ENCODE peak calls at places on chromosomes 2 and 18, in four cellular contexts. Q, R, X and M are unnamed samples.

GRCh38 chr2:1729264-1729663 is 15.1 kb downstream of the PXDN start:
- DNase-seq in X (no peak), R (no peak), Q (no peak), M (no peak)

GRCh38 chr18:55699233-55699765 is 111.3 kb upstream of the TCF4 start:
- DNase-seq in Q (no peak), R (no peak), X (no peak), M (no peak)

GRCh38 chr2:39431592-39432316 is 5.3 kb downstream of the MAP4K3 start:
- DNase-seq in X (no peak), R (no peak), Q (no peak), M (no peak)

GRCh38 chr2:177530513-177531039 is 138.0 kb downstream of the AGPS start:
- DNase-seq in Q (no peak), X (no peak), R (no peak), M (no peak)

GRCh38 chr2:207015901-207016300 is 76.6 kb downstream of the CPO start:
- DNase-seq in R (no peak), Q (no peak), X (no peak), M (no peak)

GRCh38 chr2:38716185-38716584 is 35.0 kb downstream of the SRSF7 start:
- DNase-seq in R (no peak), X (peak), Q (peak), M (no peak)

GRCh38 chr18:2515408-2515807 is 55.9 kb downstream of the METTL4 start:
- DNase-seq in R (no peak), X (no peak), Q (peak), M (no peak)

GRCh38 chr18:40687401-40687800 is 1267.6 kb upstream of the PIK3C3 start:
- DNase-seq in Q (no peak), X (no peak), R (no peak), M (no peak)

GRCh38 chr2:161596148-161596547 is 28.1 kb upstream of the SLC4A10 start:
- DNase-seq in Q (no peak), X (no peak), R (no peak), M (no peak)

GRCh38 chr18:28961669-28962228 is 784.8 kb upstream of the CDH2 start:
- DNase-seq in R (no peak), Q (peak), X (no peak), M (no peak)

GRCh38 chr18:13264986-13265900 is 46.7 kb downstream of the LDLRAD4 start:
- DNase-seq in Q (no peak), X (no peak), R (no peak), M (no peak)

GRCh38 chr2:48508461-48509124 is 21.4 kb upstream of the STON1 start:
- DNase-seq in Q (no peak), X (no peak), R (no peak), M (no peak)

GRCh38 chr2:204072443-204073324 is 136.1 kb downstream of the ICOS start:
- DNase-seq in X (no peak), Q (peak), R (no peak), M (peak)

GRCh38 chr2:127032601-127033000 is 74.4 kb downstream of the BIN1 start:
- DNase-seq in Q (no peak), R (no peak), X (no peak), M (no peak)

GRCh38 chr2:127034056-127034455 is 72.9 kb downstream of the BIN1 start:
- DNase-seq in X (no peak), R (no peak), Q (no peak), M (no peak)

GRCh38 chr2:127039387-127040031 is 67.4 kb downstream of the BIN1 start:
- DNase-seq in X (no peak), Q (no peak), R (peak), M (peak)

GRCh38 chr2:127037456-127037855 is 69.5 kb downstream of the BIN1 start:
- DNase-seq in Q (no peak), R (no peak), X (no peak), M (no peak)

DNA sequence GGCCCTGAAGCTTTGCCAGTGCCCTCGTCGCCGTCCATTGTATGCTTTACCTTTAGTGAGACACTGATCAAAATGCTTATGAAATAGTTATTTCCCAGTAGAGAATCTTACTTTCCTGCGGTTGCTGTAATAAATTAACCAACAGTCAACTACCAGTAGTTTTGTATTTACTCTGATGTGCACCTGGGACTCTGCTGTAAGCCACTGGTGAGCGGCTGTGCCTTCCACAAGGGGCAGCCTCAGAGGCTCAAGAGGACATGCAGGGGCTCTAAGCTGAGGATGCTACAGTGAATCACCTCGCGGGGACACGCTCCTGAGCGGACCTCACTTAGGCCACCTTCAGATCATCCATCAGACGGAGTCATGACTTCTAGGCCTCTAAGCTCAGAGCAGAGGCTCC is 71.7 kb downstream of the BIN1 start:
- DNase-seq in R (no peak), X (no peak), Q (no peak), M (no peak)
- TF ChIP-seq CTCF in R (no peak), X (no peak), Q (no peak), M (no peak)

DNA sequence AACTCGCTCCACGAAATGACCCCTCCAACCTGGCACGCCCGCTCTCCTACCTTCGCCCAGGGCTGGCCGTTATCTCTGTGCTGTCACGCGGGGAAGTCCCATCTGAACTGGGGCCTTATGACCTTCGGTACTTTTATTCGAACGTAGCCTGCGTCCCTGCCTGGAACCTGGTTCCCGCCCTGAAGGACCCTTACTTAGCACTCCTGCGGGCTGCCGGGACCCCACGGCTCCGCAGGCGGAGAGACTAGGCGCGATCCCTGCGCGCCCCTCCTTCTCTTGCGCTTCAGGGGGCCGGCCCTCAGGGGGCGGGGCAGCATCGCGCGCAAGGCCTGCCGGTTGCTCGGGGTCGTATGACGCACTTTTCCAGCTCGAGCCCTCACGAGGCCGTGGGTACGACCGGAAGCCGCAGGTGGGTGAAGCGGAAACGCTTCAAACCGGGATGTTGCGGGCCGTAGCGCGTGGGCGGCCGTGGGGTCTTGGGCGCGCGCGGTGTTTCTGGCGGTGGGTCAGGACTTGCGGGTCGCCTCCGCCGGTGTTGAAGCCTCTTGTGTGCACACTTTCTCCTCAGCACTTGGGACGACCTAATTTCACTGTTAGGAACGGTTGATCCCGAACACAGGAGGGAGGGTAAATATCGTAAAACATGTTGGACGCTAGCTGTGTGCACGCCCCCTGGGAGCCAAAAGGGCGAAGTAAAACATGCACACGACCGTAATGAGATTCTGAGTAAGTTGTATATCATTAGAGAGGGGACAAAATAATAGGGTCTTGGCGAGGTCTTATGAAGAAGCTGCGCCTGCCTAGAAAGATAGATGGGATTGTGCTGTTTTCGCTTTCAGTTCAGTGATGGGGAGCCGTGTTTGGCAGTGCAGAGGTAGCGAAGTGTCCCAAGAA is at the start of the genes LIPT1 and TSGA10:
- DNase-seq in X (peak), R (peak), Q (peak), M (peak)
- TF ChIP-seq CTCF in X (no peak), R (peak), Q (peak), M (no peak)

DNA sequence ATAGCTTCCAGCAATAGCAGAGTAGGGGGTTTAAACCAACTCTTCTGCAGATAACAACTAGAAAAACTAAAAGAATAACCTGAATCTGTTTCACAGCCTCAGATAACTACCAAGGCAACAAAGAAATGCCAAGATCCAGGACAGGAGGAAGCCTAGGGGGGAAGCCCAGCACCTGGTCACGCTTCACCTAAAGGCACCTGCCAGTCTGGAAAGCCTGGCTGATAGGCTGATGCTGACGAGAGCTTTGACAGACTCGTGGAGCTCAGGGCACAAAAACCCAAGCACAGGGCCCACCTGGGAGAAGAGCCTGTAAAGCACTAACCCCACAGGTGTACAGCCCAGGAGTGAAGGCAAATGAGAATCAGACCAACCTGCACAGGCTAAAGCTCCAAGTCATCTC is 22.6 kb downstream of the EIPR1 start:
- DNase-seq in R (no peak), Q (no peak), X (no peak), M (no peak)
- TF ChIP-seq CTCF in R (no peak), Q (no peak), X (no peak), M (no peak)

DNA sequence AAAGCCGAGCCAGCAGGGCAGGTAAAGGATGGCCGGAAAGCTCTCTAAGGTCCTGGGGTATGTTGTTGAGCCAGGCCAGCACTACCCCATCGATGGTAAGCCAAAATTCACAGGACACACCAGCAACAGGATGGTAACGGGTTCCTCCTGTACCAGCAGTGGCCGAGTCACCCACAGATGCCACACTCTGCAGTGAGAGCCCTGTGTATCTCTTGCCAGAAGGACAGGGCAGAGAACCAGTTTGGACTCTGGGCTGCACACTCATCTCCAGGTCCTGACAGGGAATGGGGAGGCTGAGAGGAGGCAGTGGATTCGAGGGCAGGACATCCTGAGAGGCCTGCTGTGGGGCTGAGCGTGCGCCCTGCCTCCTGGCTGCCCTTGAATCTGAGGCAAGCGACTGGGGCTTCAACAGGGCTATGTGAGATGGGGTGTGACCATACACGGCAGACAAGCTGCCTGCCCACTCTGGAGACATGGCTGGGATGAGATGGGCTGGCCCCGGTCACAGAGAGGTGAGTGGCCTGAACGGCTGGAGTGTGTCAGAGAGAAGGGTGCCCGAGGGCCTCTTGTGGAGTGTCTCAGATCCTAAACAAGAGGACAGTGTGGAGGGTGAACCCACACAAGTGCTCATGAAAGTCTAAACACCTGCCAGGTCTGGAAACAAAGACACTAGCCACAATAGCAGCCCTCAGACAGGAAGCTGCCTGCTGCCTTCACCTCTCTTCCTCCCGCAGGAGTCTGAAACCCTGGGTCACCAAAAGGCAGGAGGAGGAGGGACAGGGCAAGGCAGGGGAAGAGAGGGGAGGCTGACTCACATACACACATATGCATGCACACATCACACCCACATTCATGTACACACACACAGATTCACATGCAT is 182.3 kb downstream of the LOXHD1 start:
- DNase-seq in Q (no peak), X (no peak), R (no peak), M (no peak)
- TF ChIP-seq CTCF in Q (no peak), X (no peak), R (no peak), M (no peak)

DNA sequence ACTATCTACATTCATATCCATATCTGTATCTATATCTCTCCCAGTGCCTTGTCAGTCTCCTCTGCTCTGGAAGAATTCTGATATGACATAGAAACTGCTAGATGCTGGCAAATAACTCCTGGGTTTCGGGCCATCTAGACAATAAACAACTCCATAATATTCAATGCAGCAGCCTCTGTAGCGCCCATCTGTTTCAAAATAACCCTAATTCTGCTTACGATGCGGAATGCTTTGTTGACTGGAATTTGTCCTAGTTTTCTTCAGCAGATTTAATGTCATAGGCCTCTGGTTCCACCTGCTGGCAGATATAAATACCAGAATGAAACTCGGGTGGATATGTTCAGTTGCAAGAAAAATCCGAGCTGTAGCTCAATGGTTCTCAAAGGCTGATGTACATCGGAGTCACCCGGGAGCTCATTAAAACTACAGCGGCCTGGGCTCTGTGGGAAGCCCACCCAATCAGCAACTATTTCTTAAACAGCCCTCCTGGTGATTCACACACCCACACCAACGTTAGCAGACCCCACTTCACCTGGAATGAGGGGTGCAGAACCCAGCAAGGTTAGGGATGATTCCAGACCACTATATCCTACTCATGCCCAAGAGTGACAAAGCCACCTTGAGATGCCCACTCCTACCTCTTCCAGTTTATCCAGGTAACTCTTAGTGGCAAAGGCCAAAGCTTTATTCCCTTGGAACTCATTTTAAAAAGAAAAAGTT is 149.5 kb downstream of the RHBDD1 start:
- DNase-seq in X (no peak), Q (peak), R (peak), M (no peak)
- TF ChIP-seq CTCF in X (peak), Q (peak), R (peak), M (peak)

DNA sequence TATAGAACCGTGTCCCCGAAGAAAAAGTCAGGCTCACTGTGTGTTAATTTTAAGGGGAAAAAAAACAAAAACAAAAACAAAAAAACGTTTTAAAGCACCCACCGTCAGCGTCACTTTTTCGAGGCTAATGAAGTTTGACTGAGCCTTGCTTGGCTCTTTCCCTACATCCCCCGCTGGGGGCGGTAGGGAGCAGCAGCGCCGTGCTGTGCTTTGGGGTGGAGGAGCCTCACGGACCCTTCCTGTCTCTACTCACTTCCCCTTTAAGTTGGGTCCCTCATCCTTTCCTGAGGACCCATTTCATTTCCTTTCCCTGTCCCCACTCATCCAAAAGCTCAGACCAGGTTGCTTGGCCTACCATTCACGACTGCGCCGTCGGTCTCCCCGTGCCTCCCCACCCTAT is 82.8 kb upstream of the RPL31 start:
- DNase-seq in X (no peak), Q (no peak), R (peak), M (peak)
- TF ChIP-seq CTCF in X (no peak), Q (no peak), R (peak), M (peak)

GRCh38 chr18:12088096-12088495 is 5.5 kb upstream of the ANKRD62 start:
- DNase-seq in X (no peak), R (no peak), Q (no peak), M (no peak)

GRCh38 chr18:12092398-12093229 is 1.0 kb upstream of the ANKRD62 start:
- DNase-seq in X (no peak), R (no peak), Q (peak), M (peak)

GRCh38 chr18:12088731-12089375 is 4.8 kb upstream of the ANKRD62 start:
- DNase-seq in X (no peak), Q (no peak), R (no peak), M (no peak)

GRCh38 chr18:12093520-12094257 is at the start of gene ANKRD62:
- DNase-seq in X (no peak), Q (no peak), R (no peak), M (no peak)

GRCh38 chr18:12091742-12092141 is 1.9 kb upstream of the ANKRD62 start:
- DNase-seq in X (no peak), R (no peak), Q (no peak), M (no peak)
- TF ChIP-seq CTCF in X (no peak), R (no peak), Q (no peak), M (no peak)